ENCODE peak calls at places on chromosomes 11 and 22, in four cellular contexts. W is fibroblast of lung, S is endodermal cell, P is adrenal gland. X is an unnamed sample.

GRCh38 chr11:119859684-119860083 is 130.7 kb upstream of the NECTIN1 start:
- DNase-seq in W (no peak), S (no peak), P (no peak), X (no peak)

GRCh38 chr11:79045811-79046304 is 395.0 kb downstream of the TENM4 start:
- DNase-seq in W (peak), S (peak), P (no peak), X (no peak)

GRCh38 chr11:46240861-46241260 is 36.6 kb upstream of the CREB3L1 start:
- DNase-seq in W (no peak), S (no peak), P (no peak), X (no peak)

GRCh38 chr11:86262387-86262786 is 17.8 kb downstream of the EED start:
- DNase-seq in W (no peak), S (no peak), P (no peak), X (no peak)

GRCh38 chr11:134530826-134531225 is 118.8 kb upstream of the B3GAT1 start:
- DNase-seq in W (no peak), S (peak), P (peak), X (no peak)

GRCh38 chr11:26904801-26905200 is 89.1 kb upstream of the FIBIN start:
- DNase-seq in W (no peak), S (no peak), P (no peak), X (peak)

GRCh38 chr11:1401656-1402221 is 12.0 kb downstream of the BRSK2 start:
- DNase-seq in W (peak), S (peak), P (peak), X (peak)

GRCh38 chr11:34198523-34198922 is 93.1 kb downstream of the NAT10 start:
- DNase-seq in W (no peak), S (no peak), P (no peak), X (no peak)

GRCh38 chr11:92340839-92341238 is 116.2 kb downstream of the FAT3 start:
- DNase-seq in W (no peak), S (peak), P (no peak), X (peak)

GRCh38 chr11:57514538-57515331 is 767 bp downstream of the SLC43A1 start:
- DNase-seq in W (peak), S (peak), P (peak), X (peak)

GRCh38 chr11:57410287-57410686 is 16.6 kb downstream of the SLC43A3 start:
- DNase-seq in W (peak), S (no peak), P (no peak), X (peak)

GRCh38 chr22:19891350-19892248 is 36.9 kb upstream of the GNB1L start:
- DNase-seq in W (peak), S (peak), P (no peak), X (peak)

GRCh38 chr22:44438056-44438455 is 60.0 kb downstream of the RTL6 start:
- DNase-seq in W (no peak), S (peak), P (no peak), X (no peak)

GRCh38 chr22:24937114-24937513 is 9.4 kb downstream of the LHFPL7 start:
- DNase-seq in W (peak), S (peak), P (no peak), X (peak)

GRCh38 chr22:47207387-47207786 is 444.9 kb downstream of the TBC1D22A start:
- DNase-seq in W (no peak), S (no peak), P (no peak), X (no peak)

GRCh38 chr11:110425751-110426545 is 3.8 kb upstream of the FDX1 start:
- DNase-seq in W (peak), S (no peak), P (peak), X (peak)

GRCh38 chr22:42646569-42647525 is 2.3 kb downstream of the CYB5R3 start:
- DNase-seq in W (peak), S (no peak), P (peak), X (peak)

GRCh38 chr22:39995346-39996252 is 845 bp downstream of the FAM83F start:
- DNase-seq in W (no peak), S (peak), P (no peak), X (no peak)

GRCh38 chr22:32708835-32709234 is 92.7 kb upstream of the TIMP3 start:
- DNase-seq in W (peak), S (no peak), P (no peak), X (peak)

GRCh38 chr22:41535244-41535643 is 9.0 kb downstream of the POLR3H start:
- DNase-seq in W (no peak), S (peak), P (no peak), X (no peak)

GRCh38 chr22:36461665-36462474 is 19.6 kb downstream of the TXN2 start:
- DNase-seq in W (peak), S (peak), P (no peak), X (peak)

GRCh38 chr22:42902875-42903510 is 45.9 kb upstream of the ARFGAP3 start:
- DNase-seq in W (no peak), S (peak), P (no peak), X (no peak)

DNA sequence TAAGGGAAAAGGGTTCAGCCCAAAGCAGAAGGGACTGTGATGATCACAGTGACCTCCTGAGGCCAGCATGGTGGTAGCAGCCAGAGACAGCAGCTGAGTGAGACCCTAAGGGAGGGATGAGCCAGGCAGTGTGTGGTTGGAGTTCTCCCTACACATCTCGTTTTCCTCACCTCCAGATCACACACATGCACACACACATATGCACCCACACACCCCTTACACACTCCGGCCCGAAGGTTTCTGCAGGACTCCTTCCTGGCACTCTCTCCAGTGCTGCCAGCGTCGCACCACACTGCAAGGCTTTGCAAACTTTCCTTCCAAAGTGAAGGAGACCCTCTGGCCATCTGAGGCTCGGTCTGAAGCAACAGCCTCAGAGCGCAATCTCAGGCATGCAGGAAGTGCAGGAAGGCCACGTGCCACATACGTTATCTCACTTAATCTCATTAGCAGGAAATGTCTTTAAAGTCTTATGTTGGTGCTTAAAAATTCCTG is 26.9 kb upstream of the TP53I11 start:
- DNase-seq in W (peak), S (peak), P (no peak), X (no peak)
- TF ChIP-seq CTCF in W (peak), S (peak), P (no peak), X (no peak)

GRCh38 chr11:87298155-87298554 is 260.4 kb downstream of the TMEM135 start:
- DNase-seq in W (no peak), S (no peak), P (no peak), X (no peak)

GRCh38 chr11:87301785-87302540 is 264.2 kb downstream of the TMEM135 start:
- DNase-seq in W (no peak), S (no peak), P (no peak), X (no peak)

GRCh38 chr11:87304350-87304749 is 266.6 kb downstream of the TMEM135 start:
- DNase-seq in W (no peak), S (no peak), P (no peak), X (no peak)

GRCh38 chr11:87299041-87299481 is 261.3 kb downstream of the TMEM135 start:
- DNase-seq in W (no peak), S (peak), P (no peak), X (no peak)

DNA sequence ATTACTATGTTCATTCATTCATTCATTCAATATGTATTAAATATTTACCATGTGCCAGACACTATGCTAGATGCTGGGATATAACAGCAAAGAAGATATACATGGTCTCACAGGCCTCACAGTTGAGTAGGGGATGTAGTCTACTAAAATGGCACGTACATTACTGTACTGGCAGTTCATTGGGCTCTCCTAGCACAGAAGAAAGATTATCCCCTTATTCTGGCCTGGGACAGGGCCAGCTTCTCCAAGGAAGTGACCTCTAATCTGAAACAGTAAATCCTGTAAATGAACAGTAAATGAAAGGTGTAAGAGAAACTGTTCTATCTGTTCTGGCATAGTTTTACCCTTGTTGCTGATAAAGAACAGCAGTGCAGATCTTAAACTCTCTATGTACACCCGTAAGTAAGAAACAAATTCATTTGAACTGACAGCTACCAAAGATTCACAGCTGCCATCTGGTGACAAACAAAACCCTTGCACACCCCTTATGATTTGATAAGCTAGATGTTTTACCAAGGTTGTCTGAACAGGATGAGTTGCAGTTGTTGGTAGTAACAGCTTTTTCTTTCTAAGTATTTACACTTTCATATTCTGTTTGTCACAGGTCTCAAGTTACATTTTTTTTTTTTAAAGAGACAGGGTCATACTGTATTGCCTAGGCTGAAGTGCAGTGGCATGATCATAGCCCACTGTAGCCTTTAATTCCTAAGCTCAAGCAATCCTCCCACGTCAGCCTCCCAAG is 263.1 kb downstream of the TMEM135 start:
- DNase-seq in W (no peak), S (no peak), P (no peak), X (no peak)
- TF ChIP-seq CTCF in W (no peak), S (no peak), P (no peak), X (no peak)

DNA sequence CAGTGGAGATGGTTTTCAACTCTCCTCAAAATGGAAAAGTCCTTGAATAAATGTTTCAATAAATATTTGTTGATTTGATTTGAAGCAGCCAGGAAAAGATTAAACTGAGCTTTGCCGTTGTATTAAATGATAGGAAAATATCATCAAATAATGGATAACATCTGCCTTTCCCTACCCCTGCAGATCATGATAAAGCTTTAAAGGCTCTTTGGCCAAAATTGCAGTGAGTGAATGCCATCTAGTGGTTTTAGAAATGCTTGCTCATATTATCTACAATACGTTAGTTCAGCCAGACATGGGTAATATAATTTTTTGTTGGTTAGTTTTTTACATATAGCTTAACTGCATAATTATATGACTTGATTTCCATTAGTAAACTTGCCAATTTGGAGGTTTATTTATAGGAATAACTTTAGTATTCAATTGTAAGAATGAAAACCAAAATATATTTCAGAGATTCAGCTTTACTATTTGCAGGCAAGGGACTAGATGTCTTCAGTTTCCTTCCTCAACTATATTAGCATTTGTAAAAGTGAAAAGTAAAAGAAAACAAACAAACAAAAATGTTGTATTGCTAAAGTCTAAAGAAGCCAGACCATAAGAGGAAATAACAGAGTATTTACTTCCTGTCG is 159.2 kb downstream of the MSANTD4 start:
- DNase-seq in W (peak), S (no peak), P (no peak), X (peak)
- TF ChIP-seq CTCF in W (peak), S (peak), P (peak), X (peak)

DNA sequence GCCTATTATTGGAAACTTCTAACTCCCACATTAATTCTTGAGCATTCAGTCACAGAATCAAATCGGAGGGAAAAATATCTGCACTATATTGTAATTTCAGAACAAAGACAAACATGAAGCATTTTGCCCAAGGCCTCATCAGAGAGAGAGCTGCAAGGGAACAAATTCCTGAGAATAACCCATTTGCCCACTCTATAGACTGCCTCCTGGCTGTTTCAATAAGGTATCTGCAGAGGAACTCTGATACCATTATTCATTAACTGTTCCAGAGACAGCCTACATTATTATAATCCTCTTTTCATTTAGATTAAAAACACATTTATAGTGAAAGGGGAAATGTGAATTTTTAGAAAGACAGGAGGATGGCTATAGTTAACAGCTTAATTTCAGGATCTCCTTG is 663.9 kb downstream of the DLG2 start:
- DNase-seq in W (peak), S (no peak), P (no peak), X (no peak)
- TF ChIP-seq CTCF in W (no peak), S (peak), P (no peak), X (no peak)

X was measured in fibroblast of the aortic adventitia.